ENCODE peak calls at places on chromosome 2, in eight cellular contexts. P is HepG2, G is A549, Q is NB4, Z is uterus, F is lower leg skin, O is IMR-90, V is heart left ventricle. D is an unnamed sample.

GRCh38 chr2:24672589-24672988 is 120.6 kb downstream of the PTRHD1 start:
- DNase-seq in P (no peak), G (no peak), Q (no peak), Z (no peak), F (no peak), O (no peak), V (no peak), D (no peak)

GRCh38 chr2:231717281-231718180 is 9.2 kb downstream of the PTMA start:
- DNase-seq in P (peak; percentile 67), G (peak; percentile 75), Q (peak; percentile 99), Z (no peak), F (no peak), O (peak; percentile 76), V (peak; percentile 62), D (no peak)

GRCh38 chr2:25050128-25050527 is 8.3 kb downstream of the EFR3B start:
- DNase-seq in P (no peak), G (no peak), Q (no peak), Z (no peak), F (no peak), O (no peak), V (no peak), D (no peak)

GRCh38 chr2:96839288-96839874 is 4.4 kb downstream of the ANKRD23 start:
- DNase-seq in P (no peak), G (no peak), Q (peak; percentile 84), Z (no peak), F (no peak), O (no peak), V (no peak), D (no peak)

GRCh38 chr2:112140413-112140802 is 2.2 kb downstream of the FBLN7 start:
- DNase-seq in P (no peak), G (no peak), Q (no peak), Z (no peak), F (no peak), O (no peak), V (no peak), D (peak; percentile 88)

GRCh38 chr2:101007415-101008345 is 5.6 kb downstream of the RPL31 start:
- DNase-seq in P (no peak), G (peak; percentile 40), Q (peak; percentile 40), Z (no peak), F (no peak), O (no peak), V (no peak), D (no peak)

GRCh38 chr2:98664323-98664722 is 55.9 kb downstream of the UNC50 start:
- DNase-seq in P (no peak), G (no peak), Q (peak; percentile 84), Z (no peak), F (no peak), O (no peak), V (no peak), D (no peak)

GRCh38 chr2:105388971-105389381 is 9.9 kb downstream of the FHL2 start:
- DNase-seq in P (no peak), G (no peak), Q (no peak), Z (no peak), F (no peak), O (peak; percentile 98), V (peak; percentile 29), D (no peak)

GRCh38 chr2:158359846-158360245 is 96.7 kb downstream of the CCDC148 start:
- DNase-seq in P (peak; percentile 68), G (peak; percentile 25), Q (peak; percentile 14), Z (no peak), F (no peak), O (peak; percentile 59), V (no peak), D (no peak)

GRCh38 chr2:46461716-46462171 is 17.6 kb upstream of the TMEM247 start:
- DNase-seq in P (no peak), G (no peak), Q (peak; percentile 92), Z (no peak), F (peak; percentile 24), O (no peak), V (no peak), D (peak; percentile 74)

GRCh38 chr2:148607553-148607952 is 37.0 kb upstream of the EPC2 start:
- DNase-seq in P (no peak), G (no peak), Q (no peak), Z (no peak), F (no peak), O (no peak), V (no peak), D (no peak)

GRCh38 chr2:44952143-44952805 is 10.8 kb downstream of the SIX3 start:
- DNase-seq in P (peak; percentile 58), G (peak; percentile 81), Q (peak; percentile 83), Z (no peak), F (no peak), O (peak; percentile 34), V (no peak), D (no peak)

GRCh38 chr2:195498176-195498575 is 158.8 kb upstream of the SLC39A10 start:
- DNase-seq in P (peak; percentile 50), G (peak; percentile 33), Q (peak; percentile 65), Z (peak; percentile 20), F (peak; percentile 27), O (peak; percentile 30), V (peak; percentile 33), D (no peak)

GRCh38 chr2:61179701-61180639 is 18.0 kb downstream of the C2orf74 start:
- DNase-seq in P (no peak), G (no peak), Q (no peak), Z (peak; percentile 50), F (no peak), O (peak; percentile 77), V (peak; percentile 89), D (peak; percentile 68)

GRCh38 chr2:149080964-149081363 is 42.5 kb downstream of the LYPD6B start:
- DNase-seq in P (no peak), G (no peak), Q (peak; percentile 27), Z (no peak), F (no peak), O (no peak), V (no peak), D (peak; percentile 86)

GRCh38 chr2:113978524-113979171 is 88.8 kb downstream of the ACTR3 start:
- DNase-seq in P (no peak), G (no peak), Q (no peak), Z (no peak), F (no peak), O (no peak), V (no peak), D (no peak)

GRCh38 chr2:26002617-26003310 is 20.5 kb upstream of the KIF3C start:
- DNase-seq in P (no peak), G (no peak), Q (no peak), Z (no peak), F (peak; percentile 54), O (no peak), V (no peak), D (no peak)

GRCh38 chr2:237132799-237133198 is 47.1 kb downstream of the COPS8 start:
- DNase-seq in P (peak; percentile 65), G (peak; percentile 72), Q (peak; percentile 44), Z (peak; percentile 15), F (peak; percentile 14), O (no peak), V (no peak), D (no peak)

DNA sequence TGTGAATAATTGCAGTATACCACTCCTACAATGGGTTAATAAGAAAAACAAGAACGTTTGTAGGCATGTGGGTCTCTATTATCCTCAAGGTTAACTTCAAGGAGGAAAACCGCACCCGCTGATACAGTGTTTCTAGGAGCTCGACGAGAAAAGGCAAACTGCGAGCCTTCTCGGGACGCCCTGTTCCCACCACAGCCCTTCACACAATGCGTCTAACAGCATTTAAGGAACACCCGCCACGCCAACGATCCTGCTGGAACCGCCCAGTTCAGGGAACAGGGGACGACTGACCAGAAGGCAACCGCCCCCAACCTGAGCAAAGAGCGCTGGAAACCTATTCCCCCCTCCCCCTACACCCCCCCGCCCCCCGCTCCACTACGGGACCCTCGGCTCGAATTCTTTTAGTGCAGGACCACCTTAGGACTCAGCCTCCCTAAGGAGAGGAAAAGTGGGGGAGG is 710 bp upstream of the TMSB10 start:
- DNase-seq in P (no peak), G (peak; percentile 80), Q (peak; percentile 71), Z (peak; percentile 85), F (peak; percentile 88), O (peak; percentile 55), V (peak; percentile 92), D (peak; percentile 96)
- TF ChIP-seq POLR2A in P (no peak), G (peak; percentile 56), Q (no peak), Z (peak; percentile 62), F (no peak), O (peak; percentile 48), V (no peak), D (peak; percentile 49)

GRCh38 chr2:85710687-85711577 is 16.8 kb downstream of the GNLY start:
- DNase-seq in P (no peak), G (no peak), Q (peak; percentile 68), Z (peak; percentile 62), F (peak; percentile 88), O (no peak), V (peak; percentile 82), D (no peak)

GRCh38 chr2:85706604-85707296 is 12.6 kb downstream of the GNLY start:
- DNase-seq in P (no peak), G (no peak), Q (peak; percentile 90), Z (no peak), F (no peak), O (no peak), V (peak; percentile 70), D (no peak)

GRCh38 chr2:85707304-85707703 is 13.1 kb downstream of the GNLY start:
- DNase-seq in P (peak; percentile 73), G (peak; percentile 96), Q (peak; percentile 95), Z (peak; percentile 78), F (peak; percentile 89), O (peak; percentile 94), V (no peak), D (no peak)

GRCh38 chr2:85709385-85709784 is 15.2 kb downstream of the GNLY start:
- DNase-seq in P (no peak), G (no peak), Q (peak; percentile 72), Z (no peak), F (peak; percentile 52), O (no peak), V (no peak), D (no peak)

DNA sequence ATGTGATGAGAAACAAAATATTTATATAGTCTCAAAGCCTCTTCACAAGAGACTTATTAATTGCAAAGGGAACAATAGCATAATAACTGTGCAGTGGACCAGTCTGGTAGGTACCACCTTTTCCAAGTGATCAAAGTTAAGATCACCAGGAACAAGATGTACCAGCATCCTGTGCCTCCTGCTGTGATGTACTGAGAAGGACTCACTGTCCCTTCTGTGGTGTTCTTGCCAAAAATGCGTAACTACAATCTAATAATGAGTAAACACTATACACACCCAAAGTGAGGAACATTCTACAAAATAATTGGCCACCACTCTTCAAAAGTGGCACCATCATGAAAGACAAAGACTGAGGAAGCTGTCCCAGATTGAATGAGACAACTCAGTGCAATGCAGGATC is 14.5 kb downstream of the GNLY start:
- DNase-seq in P (no peak), G (no peak), Q (no peak), Z (no peak), F (peak; percentile 63), O (no peak), V (no peak), D (no peak)
- TF ChIP-seq POLR2A in P (no peak), G (no peak), Q (no peak), Z (no peak), F (no peak), O (no peak), V (no peak), D (no peak)

GRCh38 chr2:58794103-58794502 is 553.0 kb upstream of the FANCL start:
- DNase-seq in P (no peak), G (no peak), Q (no peak), Z (no peak), F (no peak), O (no peak), V (no peak), D (no peak)

GRCh38 chr2:58788402-58788801 is 547.3 kb upstream of the FANCL start:
- DNase-seq in P (no peak), G (no peak), Q (no peak), Z (no peak), F (no peak), O (no peak), V (no peak), D (no peak)
- TF ChIP-seq POLR2A in P (no peak), G (no peak), Q (no peak), Z (no peak), F (no peak), O (no peak), V (no peak), D (no peak)

GRCh38 chr2:8822218-8822617 is 15.2 kb downstream of the KIDINS220 start:
- DNase-seq in P (peak; percentile 20), G (no peak), Q (peak; percentile 66), Z (no peak), F (no peak), O (peak; percentile 33), V (no peak), D (no peak)
- TF ChIP-seq POLR2A in P (no peak), G (no peak), Q (no peak), Z (no peak), F (no peak), O (no peak), V (no peak), D (no peak)

D was measured in esophagus muscularis mucosa.